ENCODE peak calls at places on chromosomes 4 and X, in ten cellular contexts. O, D, X, S, Y, M, E, Q, P and I are unnamed samples.

GRCh38 chr4:103067841-103068547 is 8.6 kb downstream of the SLC9B2 start:
- DNase-seq in M (no peak), E (no peak), Y (no peak), S (no peak), O (peak), X (peak), D (no peak), Q (no peak), P (no peak), I (no peak)

GRCh38 chr4:25089058-25089763 is 58.5 kb upstream of the LGI2 start:
- DNase-seq in P (no peak), Q (no peak), D (no peak), Y (no peak), X (no peak), M (no peak), S (no peak), O (no peak), E (no peak), I (no peak)

GRCh38 chrX:153902388-153902787 is 2.1 kb upstream of the AVPR2 start:
- DNase-seq in P (no peak), S (no peak), D (no peak), E (no peak), Q (no peak), O (no peak), X (no peak), M (no peak), Y (no peak), I (no peak)

GRCh38 chrX:2145672-2146412 is 354.9 kb downstream of the DHRSX start:
- DNase-seq in E (no peak), Y (no peak), D (no peak), S (no peak), Q (no peak), M (no peak), X (no peak), O (no peak), P (no peak), I (no peak)

GRCh38 chrX:48520976-48521352 is 644 bp upstream of the EBP start:
- DNase-seq in D (no peak), O (no peak), P (no peak), Q (no peak), E (no peak), X (no peak), Y (no peak), M (no peak), S (no peak), I (no peak)

GRCh38 chr4:10926025-10926424 is 241.5 kb upstream of the CLNK start:
- DNase-seq in Y (no peak), M (no peak), D (peak), E (no peak), Q (no peak), O (no peak), P (no peak), X (no peak), S (no peak), I (no peak)

GRCh38 chrX:18674788-18675735 is 3.2 kb upstream of the RS1 start:
- DNase-seq in Y (peak), X (peak), D (peak), P (peak), S (peak), Q (peak), O (peak), M (no peak), E (peak), I (peak)

GRCh38 chr4:22962186-22962786 is 269.5 kb downstream of the GBA3 start:
- DNase-seq in S (peak), X (peak), D (no peak), O (peak), E (no peak), P (no peak), Q (peak), Y (no peak), M (no peak), I (no peak)

GRCh38 chrX:10156199-10157031 is at the start of gene CLCN4:
- DNase-seq in Y (peak), P (peak), S (no peak), M (no peak), X (no peak), D (no peak), O (peak), E (peak), Q (peak), I (no peak)

GRCh38 chrX:155251391-155251790 is 12.9 kb downstream of the RAB39B start:
- DNase-seq in S (no peak), E (no peak), O (no peak), M (no peak), P (no peak), D (no peak), Y (no peak), X (no peak), Q (no peak), I (no peak)

GRCh38 chrX:69238153-69238959 is 73.1 kb upstream of the PJA1 start:
- DNase-seq in X (no peak), P (no peak), O (no peak), M (no peak), D (no peak), E (no peak), Q (no peak), S (no peak), Y (no peak), I (no peak)

GRCh38 chr4:11073621-11074051 is 355.1 kb downstream of the HS3ST1 start:
- DNase-seq in O (peak), S (no peak), Q (peak), X (no peak), P (no peak), Y (no peak), D (no peak), M (peak), E (peak), I (no peak)

GRCh38 chr4:92012899-92013867 is 290.6 kb upstream of the GRID2 start:
- DNase-seq in E (no peak), S (no peak), M (no peak), X (no peak), Q (no peak), D (no peak), O (no peak), Y (no peak), P (peak), I (no peak)

GRCh38 chr4:132792305-132792704 is 356.8 kb upstream of the PCDH10 start:
- DNase-seq in D (no peak), O (no peak), M (no peak), Q (no peak), X (no peak), E (no peak), S (no peak), P (no peak), Y (no peak), I (no peak)

GRCh38 chrX:123504047-123504446 is 228.8 kb downstream of the THOC2 start:
- DNase-seq in S (no peak), O (no peak), X (peak), Y (no peak), D (no peak), M (no peak), E (no peak), P (no peak), Q (no peak), I (no peak)

GRCh38 chrX:120664081-120664480 is 34.2 kb upstream of the C1GALT1C1 start:
- DNase-seq in M (no peak), Q (no peak), D (no peak), O (peak), X (peak), S (peak), P (no peak), E (no peak), Y (no peak), I (no peak)

GRCh38 chr4:169064281-169064680 is 54.2 kb upstream of the CBR4 start:
- DNase-seq in O (no peak), Y (no peak), S (no peak), X (no peak), E (no peak), M (no peak), D (no peak), P (no peak), Q (no peak), I (no peak)

GRCh38 chrX:107324493-107325310 is 118.3 kb downstream of the DNAAF6 start:
- DNase-seq in Q (peak), Y (peak), S (peak), M (no peak), P (peak), E (no peak), D (no peak), O (peak), X (peak), I (no peak)

GRCh38 chrX:103503163-103503852 is 16.0 kb downstream of the RAB40A start:
- DNase-seq in E (no peak), Y (no peak), P (no peak), D (no peak), M (no peak), X (peak), S (no peak), O (no peak), Q (no peak), I (no peak)
- TF ChIP-seq CTCF in E (no peak), Y (no peak), P (no peak), D (no peak), M (no peak), X (no peak), S (no peak), O (no peak), Q (no peak), I (no peak)

GRCh38 chrX:129749069-129749468 is 10.3 kb downstream of the XPNPEP2 start:
- DNase-seq in O (peak), Q (no peak), P (no peak), X (no peak), Y (no peak), S (no peak), M (no peak), D (no peak), E (no peak), I (no peak)

GRCh38 chrX:129755779-129756650 is 17.2 kb downstream of the XPNPEP2 start:
- DNase-seq in Y (peak), O (no peak), E (no peak), Q (no peak), S (no peak), D (no peak), M (no peak), P (no peak), X (no peak), I (no peak)

GRCh38 chrX:129750971-129751370 is 12.2 kb downstream of the XPNPEP2 start:
- DNase-seq in Y (no peak), O (peak), S (no peak), P (no peak), D (no peak), X (no peak), Q (no peak), M (no peak), E (no peak), I (no peak)

GRCh38 chrX:129759576-129760061 is 20.1 kb upstream of the SASH3 start:
- DNase-seq in Y (peak), M (no peak), Q (peak), D (peak), X (peak), P (no peak), O (peak), E (no peak), S (peak), I (peak)

DNA sequence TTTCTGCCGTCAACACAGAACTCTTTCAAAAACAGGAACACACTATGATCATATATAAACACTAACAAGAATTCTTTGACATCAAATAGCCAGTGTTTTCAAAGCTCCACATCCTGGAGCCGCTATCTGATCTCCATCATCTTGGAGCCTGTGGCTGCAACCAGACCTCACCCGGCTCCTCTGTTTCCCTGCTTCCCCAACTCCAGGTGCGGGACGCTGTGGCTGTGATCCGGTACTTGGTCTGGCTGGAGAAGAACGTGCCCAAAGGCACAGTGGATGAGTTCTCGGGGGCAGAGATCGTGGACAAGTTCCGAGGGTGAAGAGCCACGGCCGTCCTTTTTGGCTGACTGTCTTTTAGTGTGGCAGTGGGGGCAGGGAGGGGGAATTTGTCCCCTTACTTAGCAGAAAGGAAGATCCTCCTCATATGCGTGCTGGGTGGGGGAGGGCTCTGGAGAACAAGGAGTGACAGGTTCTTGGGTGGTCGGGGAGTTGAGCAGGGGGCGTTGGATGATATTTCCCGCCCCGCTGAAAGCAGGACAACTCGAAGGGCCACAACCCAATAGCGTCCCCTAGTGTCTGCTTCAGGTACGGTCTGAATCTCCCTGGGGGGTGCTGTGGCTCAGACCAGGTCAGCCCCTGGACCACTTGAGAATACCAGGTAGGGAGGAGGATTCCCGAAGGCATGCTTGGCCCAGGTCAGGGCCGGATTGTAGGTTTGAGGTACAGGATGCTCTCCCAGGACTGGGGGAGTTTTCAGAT is 15.7 kb downstream of the XPNPEP2 start:
- DNase-seq in D (no peak), P (no peak), O (no peak), M (no peak), Q (no peak), X (no peak), Y (no peak), S (no peak), E (no peak), I (no peak)
- TF ChIP-seq CTCF in D (peak), P (no peak), O (peak), M (no peak), Q (peak), X (peak), Y (no peak), S (peak), E (no peak), I (peak)

GRCh38 chr4:145557720-145558119 is 61.5 kb upstream of the MMAA start:
- DNase-seq in E (peak), O (peak), D (peak), M (no peak), Y (peak), Q (peak), X (peak), P (peak), S (peak), I (no peak)
- TF ChIP-seq CTCF in E (peak), O (peak), D (peak), M (peak), Y (peak), Q (peak), X (peak), P (peak), S (peak), I (peak)

DNA sequence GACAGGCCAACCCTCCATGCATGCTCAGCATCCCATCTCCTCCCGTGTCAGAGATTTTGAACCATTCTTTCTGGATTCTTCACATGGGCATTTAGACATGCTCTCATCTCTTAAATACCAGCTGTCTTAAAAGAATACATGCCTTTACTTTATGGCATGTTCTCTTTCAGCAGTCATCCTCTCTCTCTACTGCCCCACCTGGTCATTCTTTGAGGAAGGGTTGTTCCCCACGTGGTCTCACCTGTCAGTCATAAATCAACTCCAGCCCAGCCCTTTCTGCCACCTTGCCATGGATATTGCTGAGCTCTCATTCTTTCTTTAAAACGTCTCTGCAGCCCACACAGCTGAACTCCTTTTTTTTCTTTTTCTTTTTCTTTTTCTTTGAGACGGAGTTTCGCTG is 111.3 kb downstream of the ARHGAP10 start:
- DNase-seq in O (no peak), S (peak), M (no peak), D (no peak), X (no peak), Y (no peak), Q (no peak), E (no peak), P (no peak), I (no peak)
- TF ChIP-seq CTCF in O (no peak), S (peak), M (no peak), D (no peak), X (no peak), Y (no peak), Q (no peak), E (no peak), P (peak), I (no peak)